ENCODE peak calls at places on chromosomes 4 and X, in six cellular contexts. V, Y, J, U, X and G are unnamed samples.

GRCh38 chr4:15100994-15101695 is 98.9 kb downstream of the CPEB2 start:
- DNase-seq in X (no peak), V (no peak), U (no peak), J (no peak), Y (peak; percentile 40), G (no peak)

GRCh38 chr4:186953601-186954260 is 230.1 kb upstream of the FAT1 start:
- DNase-seq in J (no peak), U (no peak), V (no peak), Y (no peak), X (no peak), G (no peak)

GRCh38 chr4:8188085-8188484 is 11.0 kb upstream of the SH3TC1 start:
- DNase-seq in Y (no peak), X (no peak), V (no peak), J (no peak), U (no peak), G (no peak)

GRCh38 chr4:104015680-104016079 is 295.9 kb upstream of the TACR3 start:
- DNase-seq in X (no peak), U (no peak), J (no peak), V (no peak), Y (no peak), G (no peak)

GRCh38 chrX:127726227-127726626 is 326.0 kb downstream of the ACTRT1 start:
- DNase-seq in X (no peak), V (no peak), U (no peak), Y (no peak), J (no peak), G (no peak)

GRCh38 chr4:72744103-72744725 is 175.2 kb upstream of the ADAMTS3 start:
- DNase-seq in J (no peak), U (no peak), V (no peak), X (no peak), Y (no peak), G (no peak)

GRCh38 chr4:98506462-98507132 is 151.8 kb downstream of the TSPAN5 start:
- DNase-seq in V (no peak), Y (no peak), J (peak; percentile 67), X (no peak), U (no peak), G (no peak)

GRCh38 chr4:77342170-77342810 is 185.3 kb downstream of the CCNG2 start:
- DNase-seq in Y (no peak), U (no peak), X (no peak), V (no peak), J (no peak), G (no peak)

DNA sequence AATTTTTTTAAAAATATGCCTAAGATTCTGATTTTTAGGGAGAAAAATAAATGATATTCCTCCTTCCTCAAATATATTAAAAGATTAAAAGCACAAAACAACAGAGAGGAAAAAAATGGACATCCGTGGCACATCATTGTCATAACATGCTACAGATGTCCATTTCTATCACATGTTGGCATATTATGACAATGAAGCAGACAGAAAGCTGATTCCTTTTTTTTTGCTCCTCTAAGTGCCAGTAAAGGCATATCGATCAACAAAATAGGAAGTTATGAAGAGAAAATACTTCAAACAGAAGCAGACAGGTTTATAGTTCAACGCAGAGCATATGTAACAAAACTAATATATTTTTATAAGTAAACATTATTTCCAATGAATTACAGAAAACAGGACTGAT is 11.2 kb downstream of the KLHL8 start:
- DNase-seq in X (no peak), J (no peak), V (no peak), U (no peak), Y (no peak), G (no peak)
- H3K4me3 ChIP-seq in X (no peak overlapping the region), J (no peak overlapping the region), V (no peak overlapping the region), U (no peak overlapping the region), Y (no peak overlapping the region), G (no peak overlapping the region)

GRCh38 chr4:2040391-2041233 is 18.5 kb upstream of the NAT8L start:
- DNase-seq in V (peak; percentile 63), J (peak; percentile 92), U (no peak), X (no peak), Y (no peak), G (no peak)
- H3K4me3 ChIP-seq in V (peak overlapping the region; percentile 66), J (peak overlapping the region; percentile 56), U (peak overlapping the region; percentile 87), X (peak overlapping the region; percentile 76), Y (peak overlapping the region; percentile 65), G (no peak overlapping the region)

DNA sequence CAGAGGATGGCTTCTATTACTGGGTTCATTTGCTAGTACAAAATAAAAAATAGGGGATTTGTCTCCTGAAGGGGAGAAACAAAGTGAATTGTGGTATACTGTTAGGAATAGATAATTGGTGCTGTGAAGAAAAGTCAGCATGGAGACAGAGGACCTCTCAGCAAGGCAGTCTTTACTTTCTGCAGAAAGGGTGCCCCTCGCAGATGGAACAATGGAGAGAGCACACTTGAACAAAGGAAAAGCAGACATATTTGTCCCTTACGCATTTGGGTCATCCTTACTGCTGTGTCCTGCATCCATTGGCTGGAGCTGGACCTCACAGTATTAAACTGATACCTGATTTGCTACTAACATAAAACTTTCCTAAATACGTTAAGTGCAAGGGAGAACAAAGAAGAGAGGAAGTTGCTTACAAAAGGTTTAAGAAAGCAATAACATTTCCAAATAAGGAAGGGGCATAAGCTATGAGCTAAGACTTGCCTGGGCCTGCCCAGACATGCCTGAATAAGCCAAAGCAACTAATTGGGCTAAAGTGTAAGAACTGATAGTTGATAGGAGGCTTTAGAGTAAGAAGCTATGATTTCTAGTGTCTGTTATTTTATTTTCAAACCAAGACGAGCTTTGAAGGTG is 83.8 kb downstream of the CCKAR start:
- DNase-seq in V (no peak), Y (peak; percentile 48), X (peak; percentile 15), U (no peak), J (no peak), G (no peak)
- H3K4me3 ChIP-seq in V (no peak overlapping the region), Y (no peak overlapping the region), X (no peak overlapping the region), U (no peak overlapping the region), J (no peak overlapping the region), G (no peak overlapping the region)

DNA sequence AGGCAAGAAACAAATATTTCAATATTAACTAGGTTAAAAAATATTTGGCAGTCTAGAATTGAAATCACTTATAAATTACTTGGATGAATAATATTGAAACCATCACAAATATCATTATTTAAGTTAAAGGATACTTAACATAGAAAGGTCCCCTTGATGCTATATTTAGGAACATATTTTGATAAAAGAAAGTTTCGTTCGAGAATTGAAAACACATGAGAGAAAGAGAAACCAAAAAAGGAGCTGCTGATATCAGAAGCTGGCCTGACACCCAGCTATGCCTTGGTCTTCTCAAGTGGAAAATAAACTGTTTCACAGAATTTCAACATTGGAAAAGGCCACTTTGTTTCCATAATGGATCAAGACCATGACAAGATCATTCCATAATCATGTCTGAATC is 762.4 kb downstream of the DMD start:
- DNase-seq in U (peak; percentile 23), J (no peak), V (no peak), X (no peak), Y (no peak), G (no peak)
- H3K4me3 ChIP-seq in U (no peak overlapping the region), J (no peak overlapping the region), V (no peak overlapping the region), X (no peak overlapping the region), Y (no peak overlapping the region), G (no peak overlapping the region)

GRCh38 chr4:40722576-40723161 is 27.1 kb upstream of the NSUN7 start:
- DNase-seq in Y (no peak), J (no peak), X (no peak), U (peak; percentile 66), V (no peak), G (peak; percentile 77)
- H3K4me3 ChIP-seq in Y (no peak overlapping the region), J (no peak overlapping the region), X (no peak overlapping the region), U (no peak overlapping the region), V (no peak overlapping the region), G (no peak overlapping the region)

GRCh38 chrX:47366051-47366722 is 4.2 kb upstream of the ZNF157 start:
- DNase-seq in X (peak; percentile 25), U (peak; percentile 37), Y (peak; percentile 78), J (peak; percentile 79), V (peak; percentile 73), G (peak; percentile 70)
- H3K4me3 ChIP-seq in X (peak overlapping the region; percentile 48), U (peak overlapping the region; percentile 42), Y (peak overlapping the region; percentile 58), J (peak overlapping the region; percentile 38), V (peak overlapping the region; percentile 49), G (peak overlapping the region; percentile 56)

GRCh38 chr4:140353836-140354235 is 19.6 kb upstream of the SCOC start:
- DNase-seq in U (no peak), V (no peak), J (no peak), X (no peak), Y (peak; percentile 11), G (no peak)
- H3K4me3 ChIP-seq in U (no peak overlapping the region), V (no peak overlapping the region), J (no peak overlapping the region), X (no peak overlapping the region), Y (no peak overlapping the region), G (no peak overlapping the region)

DNA sequence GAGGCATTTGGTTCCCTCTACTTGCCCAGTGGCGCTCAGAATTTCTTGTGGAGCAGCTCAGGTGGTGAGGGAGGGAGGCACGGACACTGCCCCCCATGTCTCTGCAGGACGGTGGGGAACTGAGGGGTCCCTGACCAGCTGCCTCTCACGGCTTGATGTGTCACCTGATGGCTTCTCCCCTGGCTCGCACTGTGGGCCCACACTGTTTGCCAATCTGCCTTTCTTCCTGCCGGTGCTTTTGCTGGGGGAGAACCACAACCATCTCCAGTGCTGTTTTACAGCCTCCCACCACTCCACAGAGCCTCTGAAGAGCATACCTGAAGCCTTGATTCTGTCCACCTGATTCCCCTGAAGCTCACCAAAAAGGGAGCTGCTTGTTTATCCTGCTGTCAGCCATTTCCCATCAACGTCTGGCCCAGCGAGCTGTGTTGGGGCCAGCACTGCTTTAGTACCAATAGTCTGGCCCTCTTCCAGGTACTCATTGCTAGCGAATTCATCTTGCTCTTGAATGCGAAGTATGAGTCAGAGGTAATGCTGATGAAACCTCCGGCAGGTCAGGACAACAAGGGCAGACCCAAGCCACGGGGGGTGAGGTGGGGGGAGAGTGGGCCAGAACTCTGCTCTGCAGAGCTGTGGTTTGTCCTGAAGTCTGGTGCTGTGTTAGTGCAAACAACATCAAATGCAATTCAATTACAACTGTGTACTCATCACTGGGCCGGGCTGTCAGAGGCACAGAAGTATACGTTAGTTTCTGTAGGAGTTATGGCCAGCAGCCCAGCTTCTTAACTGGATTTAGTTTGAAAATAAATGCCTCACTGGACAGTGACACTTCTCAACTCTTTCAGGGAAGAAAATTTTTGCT is 208.3 kb upstream of the JADE1 start:
- DNase-seq in Y (peak; percentile 93), J (no peak), U (no peak), V (peak; percentile 82), X (peak; percentile 100), G (no peak)
- H3K4me3 ChIP-seq in Y (no peak overlapping the region), J (no peak overlapping the region), U (no peak overlapping the region), V (no peak overlapping the region), X (no peak overlapping the region), G (no peak overlapping the region)

DNA sequence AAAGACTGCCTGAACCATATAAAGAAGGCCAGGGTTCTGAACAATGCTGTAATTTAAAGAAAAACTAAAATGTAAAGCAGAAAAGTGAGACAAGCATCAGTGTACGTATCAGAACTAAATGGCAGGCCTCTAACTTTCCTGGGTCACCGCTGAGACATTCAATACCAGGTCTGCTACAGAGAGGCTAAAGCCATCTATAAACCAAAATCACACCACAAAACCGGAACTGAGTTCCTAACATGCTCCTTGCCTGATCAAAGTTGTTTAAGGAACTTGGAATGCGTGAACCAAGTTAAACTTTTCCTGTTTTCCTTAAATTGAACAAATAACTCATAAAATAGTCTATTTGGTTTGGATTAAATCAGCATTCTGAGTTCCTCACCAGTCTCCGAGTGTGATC is 55.3 kb upstream of the TECRL start:
- DNase-seq in J (no peak), V (no peak), X (no peak), Y (no peak), U (no peak), G (no peak)
- H3K4me3 ChIP-seq in J (no peak overlapping the region), V (no peak overlapping the region), X (no peak overlapping the region), Y (no peak overlapping the region), U (no peak overlapping the region), G (no peak overlapping the region)

GRCh38 chrX:150507251-150507856 is 61.1 kb upstream of the MTM1 start:
- DNase-seq in Y (no peak), X (no peak), J (peak; percentile 80), U (no peak), V (no peak), G (no peak)
- H3K4me3 ChIP-seq in Y (no peak overlapping the region), X (no peak overlapping the region), J (peak overlapping the region; percentile 36), U (no peak overlapping the region), V (no peak overlapping the region), G (no peak overlapping the region)